ENCODE peak calls at places on chromosomes 7 and 10, in nine cellular contexts. R is AG09309, L is AG04449, S is AG04450, C is right atrium auricular region, Z is tibial artery, G is GM13977, E is MCF 10A, T is PC-9. D is an unnamed sample.

GRCh38 chr10:110208614-110209398 is 1.4 kb downstream of the MXI1 start:
- DNase-seq in R (no peak), L (no peak), S (no peak), C (no peak), Z (peak; percentile 80), G (peak; percentile 65), E (peak; percentile 54), T (no peak), D (peak; percentile 37)

GRCh38 chr7:97846945-97847344 is 25.3 kb downstream of the ASNS start:
- DNase-seq in R (no peak), L (no peak), S (no peak), C (no peak), Z (no peak), G (no peak), E (no peak), T (no peak), D (no peak)

GRCh38 chr7:154892459-154892858 is 110.5 kb downstream of the PAXIP1 start:
- DNase-seq in R (no peak), L (no peak), S (no peak), C (no peak), Z (no peak), G (no peak), E (no peak), T (no peak), D (no peak)

GRCh38 chr10:119543814-119544642 is 1.5 kb upstream of the RGS10 start:
- DNase-seq in R (no peak), L (no peak), S (no peak), C (no peak), Z (no peak), G (no peak), E (no peak), T (no peak), D (no peak)

GRCh38 chr7:17234398-17235021 is 63.9 kb upstream of the AHR start:
- DNase-seq in R (peak; percentile 89), L (peak; percentile 73), S (peak; percentile 55), C (no peak), Z (no peak), G (peak; percentile 43), E (peak; percentile 92), T (peak; percentile 56), D (no peak)

GRCh38 chr10:104267721-104268690 is 978 bp upstream of the GSTO2 start:
- DNase-seq in R (no peak), L (no peak), S (no peak), C (no peak), Z (no peak), G (no peak), E (no peak), T (no peak), D (no peak)

GRCh38 chr7:17663056-17663675 is 277.1 kb downstream of the SNX13 start:
- DNase-seq in R (peak; percentile 84), L (no peak), S (peak; percentile 47), C (no peak), Z (no peak), G (no peak), E (peak; percentile 74), T (no peak), D (no peak)

GRCh38 chr10:79159141-79159619 is 90.4 kb downstream of the ZMIZ1 start:
- DNase-seq in R (no peak), L (no peak), S (no peak), C (peak; percentile 82), Z (peak; percentile 85), G (no peak), E (peak; percentile 39), T (no peak), D (no peak)

GRCh38 chr7:73703649-73703984 is 15.9 kb downstream of the STX1A start:
- DNase-seq in R (no peak), L (no peak), S (no peak), C (no peak), Z (no peak), G (no peak), E (no peak), T (no peak), D (no peak)

GRCh38 chr7:8260871-8261707 is 878 bp downstream of the ICA1 start:
- DNase-seq in R (no peak), L (no peak), S (no peak), C (peak; percentile 65), Z (peak; percentile 64), G (peak; percentile 42), E (peak; percentile 51), T (peak; percentile 61), D (peak; percentile 32)

GRCh38 chr7:94008537-94008936 is 4.4 kb upstream of the BET1 start:
- DNase-seq in R (no peak), L (no peak), S (no peak), C (no peak), Z (no peak), G (no peak), E (peak; percentile 40), T (no peak), D (no peak)

GRCh38 chr7:149459540-149460433 is 1.1 kb downstream of the ZNF777 start:
- DNase-seq in R (no peak), L (no peak), S (no peak), C (no peak), Z (no peak), G (peak; percentile 79), E (no peak), T (peak; percentile 30), D (peak; percentile 48)

GRCh38 chr7:37495574-37496184 is 47.0 kb upstream of the ELMO1 start:
- DNase-seq in R (no peak), L (no peak), S (no peak), C (no peak), Z (no peak), G (peak; percentile 44), E (peak; percentile 59), T (no peak), D (no peak)

GRCh38 chr10:124315599-124316270 is 103.0 kb downstream of the OAT start:
- DNase-seq in R (no peak), L (no peak), S (no peak), C (no peak), Z (no peak), G (no peak), E (no peak), T (no peak), D (no peak)

DNA sequence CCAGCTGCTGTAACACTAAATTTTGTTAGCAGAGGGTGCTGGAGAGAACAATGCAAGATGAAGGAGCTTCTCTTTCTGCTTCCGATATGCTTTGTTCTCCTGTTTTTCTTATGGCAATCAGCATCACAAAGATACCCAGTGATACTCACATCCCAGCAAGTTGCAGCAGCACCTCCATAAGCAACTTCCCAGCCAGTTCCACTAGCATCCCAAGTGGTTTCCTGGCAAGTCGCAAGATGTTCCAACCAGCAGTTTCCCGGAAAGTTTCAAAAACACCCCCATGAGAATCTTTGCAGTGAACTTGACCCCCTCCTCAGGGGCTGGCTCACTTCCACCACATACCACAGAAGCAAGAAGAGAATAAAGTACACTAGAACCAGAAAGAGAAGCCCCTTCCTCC is 148.5 kb downstream of the IMMP2L start:
- DNase-seq in R (no peak), L (no peak), S (no peak), C (no peak), Z (no peak), G (no peak), E (no peak), T (no peak), D (no peak)
- TF ChIP-seq CTCF in R (no peak), L (no peak), S (no peak), C (no peak), Z (no peak), G (no peak), E (no peak), T (no peak), D (no peak)

GRCh38 chr10:96022739-96023138 is 20.6 kb upstream of the CCNJ start:
- DNase-seq in R (no peak), L (no peak), S (no peak), C (no peak), Z (no peak), G (no peak), E (no peak), T (no peak), D (no peak)

GRCh38 chr10:96021332-96021731 is 22.1 kb upstream of the CCNJ start:
- DNase-seq in R (no peak), L (no peak), S (no peak), C (no peak), Z (no peak), G (no peak), E (no peak), T (no peak), D (no peak)

GRCh38 chr10:96023168-96023567 is 20.2 kb upstream of the CCNJ start:
- DNase-seq in R (no peak), L (no peak), S (no peak), C (no peak), Z (no peak), G (no peak), E (no peak), T (no peak), D (no peak)

DNA sequence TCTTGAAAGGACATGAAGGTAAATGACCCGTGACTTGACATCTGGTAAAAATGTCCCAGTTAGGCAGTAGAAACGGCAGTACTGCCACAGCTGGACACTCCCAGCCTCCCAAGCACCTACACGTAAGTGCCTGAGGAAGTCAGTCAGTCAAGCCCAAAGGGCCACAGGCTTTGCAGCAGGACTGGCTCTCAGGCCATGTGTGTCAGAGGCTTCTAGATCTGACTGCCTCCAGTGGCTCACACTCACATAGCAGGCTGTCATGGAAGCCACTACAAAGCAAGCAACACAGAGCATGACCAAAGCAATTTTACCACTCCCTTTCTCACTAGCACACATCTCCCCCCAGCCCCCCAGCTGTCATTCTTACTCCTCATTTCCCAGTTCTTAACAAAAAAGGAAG is 17.8 kb upstream of the CCNJ start:
- DNase-seq in R (no peak), L (no peak), S (no peak), C (no peak), Z (no peak), G (no peak), E (peak; percentile 23), T (no peak), D (no peak)
- TF ChIP-seq CTCF in R (no peak), L (peak; percentile 21), S (peak; percentile 25), C (no peak), Z (no peak), G (peak; percentile 25), E (peak; percentile 9), T (no peak), D (no peak)

GRCh38 chr10:128324058-128324457 is 197.8 kb upstream of the MKI67 start:
- DNase-seq in R (no peak), L (no peak), S (no peak), C (no peak), Z (no peak), G (no peak), E (peak; percentile 7), T (no peak), D (peak; percentile 59)
- TF ChIP-seq CTCF in R (no peak), L (no peak), S (no peak), C (no peak), Z (peak; percentile 21), G (peak; percentile 20), E (no peak), T (no peak), D (no peak)

DNA sequence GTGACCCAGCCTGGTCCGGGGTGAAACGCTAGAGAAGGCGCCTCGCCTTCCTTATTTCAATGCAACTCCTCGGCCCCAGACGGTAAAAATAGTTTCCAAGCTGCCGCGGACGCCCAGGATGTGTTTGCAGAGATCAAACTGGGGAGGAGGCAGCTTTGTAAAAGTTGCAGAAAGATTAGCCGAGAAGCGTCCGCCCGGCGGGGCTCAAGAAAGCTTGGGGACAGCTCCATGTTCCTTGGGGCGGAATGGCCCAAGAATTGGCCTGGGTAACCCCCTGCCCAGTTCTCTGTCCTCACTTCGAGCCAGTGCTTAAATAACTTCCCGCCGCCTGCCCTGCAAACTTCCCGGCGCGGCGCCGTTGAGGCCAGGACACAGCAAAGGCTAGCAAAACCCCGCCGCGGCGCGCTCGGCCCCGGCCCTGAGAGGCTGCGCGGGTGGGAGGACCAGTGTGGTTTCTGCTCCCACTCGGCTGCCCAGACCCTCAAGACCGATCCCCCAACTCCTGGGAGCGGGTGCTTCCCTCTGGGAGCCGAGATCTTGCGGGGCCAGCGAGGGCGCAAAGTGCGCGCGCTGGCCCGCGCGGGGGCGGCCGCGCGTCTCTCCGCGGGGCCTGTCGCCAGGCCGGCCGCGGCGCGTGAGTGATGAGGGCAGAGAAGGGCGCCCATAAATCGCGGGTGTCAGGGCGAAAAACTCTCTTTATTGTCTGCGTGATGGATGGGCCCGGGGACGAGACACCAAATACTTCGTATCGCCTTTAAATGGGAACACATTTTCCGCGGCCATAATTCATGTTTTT is 6.3 kb upstream of the ZNF503 start:
- DNase-seq in R (no peak), L (no peak), S (no peak), C (peak; percentile 74), Z (peak; percentile 77), G (peak; percentile 38), E (no peak), T (no peak), D (peak; percentile 52)
- TF ChIP-seq CTCF in R (no peak), L (no peak), S (no peak), C (no peak), Z (no peak), G (no peak), E (no peak), T (no peak), D (no peak)